ENCODE peak calls at places on chromosome 12, in four cellular contexts. L is cardiac fibroblast; G is left colon; R is stimulated activated CD8-positive, alpha-beta memory T cell treated with anti-CD3 and anti-CD28 coated beads, Interleukin-15, amount 100 ng/mL, for 4 hours. Q is an unnamed sample.

GRCh38 chr12:125643055-125643454 is 577.8 kb downstream of the AACS start:
- DNase-seq in R (no peak), G (no peak), L (no peak), Q (no peak)

GRCh38 chr12:130849561-130850417 is 10.7 kb upstream of the STX2 start:
- DNase-seq in R (no peak), G (no peak), L (no peak), Q (peak; percentile 88)

GRCh38 chr12:953776-954175 is 4.3 kb upstream of the RAD52 start:
- DNase-seq in G (no peak), R (no peak), L (peak; percentile 82), Q (no peak)

GRCh38 chr12:116880817-116881324 is 370 bp downstream of the HRK start:
- DNase-seq in R (no peak), G (no peak), L (no peak), Q (peak; percentile 76)

GRCh38 chr12:78155546-78155945 is 324.9 kb downstream of the NAV3 start:
- DNase-seq in G (no peak), L (no peak), R (no peak), Q (no peak)

GRCh38 chr12:28108599-28108998 is 81.7 kb upstream of the CCDC91 start:
- DNase-seq in L (peak; percentile 27), R (no peak), G (no peak), Q (no peak)

GRCh38 chr12:25276199-25276937 is 25.6 kb upstream of the KRAS start:
- DNase-seq in R (peak; percentile 31), G (peak; percentile 58), L (peak; percentile 95), Q (peak; percentile 34)

GRCh38 chr12:109959411-109960093 is 36.6 kb downstream of the GIT2 start:
- DNase-seq in G (no peak), L (no peak), R (no peak), Q (no peak)

GRCh38 chr12:50240096-50240791 is 43.1 kb downstream of the LIMA1 start:
- DNase-seq in L (no peak), G (no peak), R (no peak), Q (no peak)

GRCh38 chr12:130286041-130286440 is 51.6 kb upstream of the PIWIL1 start:
- DNase-seq in G (no peak), R (no peak), L (no peak), Q (no peak)

GRCh38 chr12:91127751-91128150 is 16.5 kb upstream of the LUM start:
- DNase-seq in G (no peak), R (no peak), L (peak; percentile 67), Q (no peak)

GRCh38 chr12:3137268-3137761 is 60.1 kb downstream of the TSPAN9 start:
- DNase-seq in G (no peak), L (peak; percentile 67), R (no peak), Q (no peak)

GRCh38 chr12:55996201-55996714 is 818 bp upstream of the SUOX start:
- DNase-seq in R (no peak), G (no peak), L (peak; percentile 78), Q (peak; percentile 66)

GRCh38 chr12:54368016-54368708 is 3.9 kb upstream of the GPR84 start:
- DNase-seq in R (no peak), G (no peak), L (no peak), Q (no peak)

GRCh38 chr12:93593833-93594232 is 21.4 kb downstream of the SOCS2 start:
- DNase-seq in G (no peak), L (peak; percentile 10), R (no peak), Q (no peak)

GRCh38 chr12:131939007-131939406 is 9.9 kb downstream of the PUS1 start:
- DNase-seq in R (no peak), L (no peak), G (peak; percentile 87), Q (no peak)

GRCh38 chr12:120041386-120042231 is 52.6 kb downstream of the BICDL1 start:
- DNase-seq in G (no peak), R (no peak), L (no peak), Q (no peak)

GRCh38 chr12:40947812-40948211 is 240.3 kb upstream of the PDZRN4 start:
- DNase-seq in R (no peak), L (no peak), G (no peak), Q (no peak)